ENCODE peak calls at places on chromosomes 11 and 22, in five cellular contexts. Z is Caki2, V is endothelial cell of umbilical vein, X is GM04504, L is cardiac fibroblast. T is an unnamed sample.

GRCh38 chr11:85347291-85347690 is 279.9 kb downstream of the DLG2 start:
- DNase-seq in V (no peak), Z (no peak), L (no peak), X (no peak), T (no peak)

GRCh38 chr22:50129121-50129734 is 39.4 kb downstream of the MOV10L1 start:
- DNase-seq in Z (no peak), L (no peak), X (no peak), V (no peak), T (no peak)

GRCh38 chr22:45893516-45893915 is 83.4 kb downstream of the WNT7B start:
- DNase-seq in V (no peak), Z (no peak), X (no peak), L (no peak), T (no peak)

GRCh38 chr11:36151933-36152580 is 137.2 kb downstream of the COMMD9 start:
- DNase-seq in L (no peak), V (no peak), X (no peak), Z (no peak), T (no peak)

GRCh38 chr11:117837791-117838190 is 13.2 kb upstream of the FXYD2 start:
- DNase-seq in V (no peak), L (no peak), Z (no peak), X (no peak), T (no peak)

GRCh38 chr11:34052036-34052607 is 591 bp downstream of the CAPRIN1 start:
- DNase-seq in V (peak; percentile 86), X (peak; percentile 73), Z (peak; percentile 78), L (peak; percentile 84), T (peak; percentile 71)

GRCh38 chr11:128481135-128481534 is 106.2 kb downstream of the ETS1 start:
- DNase-seq in X (peak; percentile 87), Z (no peak), L (peak; percentile 88), V (no peak), T (no peak)

GRCh38 chr22:44391481-44392445 is 79.0 kb upstream of the SHISAL1 start:
- DNase-seq in X (no peak), L (no peak), Z (no peak), V (no peak), T (no peak)

GRCh38 chr11:70661763-70662501 is 263.6 kb downstream of the CTTN start:
- DNase-seq in Z (no peak), X (no peak), V (no peak), L (peak; percentile 6), T (no peak)

GRCh38 chr11:117189191-117189940 is 9.8 kb upstream of the TAGLN start:
- DNase-seq in L (no peak), Z (no peak), V (no peak), X (no peak), T (no peak)

GRCh38 chr11:65776710-65777141 is 4.0 kb downstream of the AP5B1 start:
- DNase-seq in Z (no peak), V (no peak), X (no peak), L (no peak), T (no peak)

GRCh38 chr22:17830041-17830961 is 56.0 kb upstream of the BID start:
- DNase-seq in V (peak; percentile 82), Z (peak; percentile 86), X (peak; percentile 64), L (peak; percentile 86), T (peak; percentile 75)

GRCh38 chr11:44992181-44992582 is 41.5 kb upstream of the TP53I11 start:
- DNase-seq in V (no peak), L (peak; percentile 13), X (no peak), Z (no peak), T (no peak)

GRCh38 chr11:119759324-119759723 is 30.3 kb upstream of the NECTIN1 start:
- DNase-seq in V (no peak), X (peak; percentile 22), L (peak; percentile 17), Z (peak; percentile 36), T (no peak)

GRCh38 chr11:75582935-75583709 is 21.1 kb downstream of the SERPINH1 start:
- DNase-seq in L (peak; percentile 62), Z (no peak), V (peak; percentile 84), X (no peak), T (peak; percentile 81)

T was measured in dermis microvascular lymphatic vessel endothelial cell.